ENCODE peak calls at places on chromosomes 4 and X, in eight cellular contexts. X, C, R, L, D, G, S and Y are unnamed samples.

GRCh38 chr4:5126857-5127256 is 75.6 kb downstream of the STK32B start:
- DNase-seq in X (no peak), C (no peak), R (no peak), L (no peak), D (no peak), G (no peak), S (no peak), Y (no peak)

GRCh38 chr4:12186526-12186925 is 757.8 kb upstream of the HS3ST1 start:
- DNase-seq in X (no peak), C (no peak), R (no peak), L (no peak), D (no peak), G (no peak), S (no peak), Y (no peak)

GRCh38 chr4:149409186-149410056 is 406.2 kb downstream of the IQCM start:
- DNase-seq in X (no peak), C (peak), R (peak), L (no peak), D (no peak), G (peak), S (peak), Y (peak)

GRCh38 chrX:106802388-106803275 is at the start of gene TBC1D8B:
- DNase-seq in X (no peak), C (peak), R (peak), L (no peak), D (peak), G (peak), S (peak), Y (peak)

GRCh38 chr4:83195280-83195679 is 80.8 kb upstream of the PLAC8 start:
- DNase-seq in X (no peak), C (no peak), R (no peak), L (no peak), D (no peak), G (no peak), S (no peak), Y (no peak)

GRCh38 chrX:139739138-139739537 is 31.2 kb upstream of the MCF2 start:
- DNase-seq in X (no peak), C (no peak), R (peak), L (peak), D (no peak), G (no peak), S (no peak), Y (peak)

GRCh38 chr4:2136736-2137135 is 77.6 kb downstream of the NAT8L start:
- DNase-seq in X (no peak), C (no peak), R (no peak), L (no peak), D (no peak), G (no peak), S (no peak), Y (no peak)

GRCh38 chr4:102610476-102610875 is 109.3 kb downstream of the NFKB1 start:
- DNase-seq in X (no peak), C (no peak), R (no peak), L (no peak), D (no peak), G (no peak), S (no peak), Y (no peak)

GRCh38 chr4:79211490-79211889 is 114.4 kb downstream of the NAA11 start:
- DNase-seq in X (no peak), C (no peak), R (no peak), L (no peak), D (no peak), G (no peak), S (no peak), Y (no peak)

GRCh38 chr4:24400537-24400936 is 183.8 kb downstream of the DHX15 start:
- DNase-seq in X (no peak), C (no peak), R (no peak), L (no peak), D (no peak), G (no peak), S (no peak), Y (no peak)

GRCh38 chr4:163194593-163194992 is 27.9 kb upstream of the NAF1 start:
- DNase-seq in X (no peak), C (no peak), R (no peak), L (no peak), D (no peak), G (no peak), S (no peak), Y (no peak)

GRCh38 chr4:1639299-1639868 is 44.7 kb downstream of the FAM53A start:
- DNase-seq in X (no peak), C (no peak), R (no peak), L (no peak), D (no peak), G (no peak), S (no peak), Y (no peak)

GRCh38 chr4:140095694-140096482 is 58.1 kb downstream of the MAML3 start:
- DNase-seq in X (peak), C (no peak), R (peak), L (peak), D (peak), G (no peak), S (no peak), Y (peak)

GRCh38 chr4:180160195-180160985 is 2082.8 kb upstream of the TENM3 start:
- DNase-seq in X (no peak), C (no peak), R (no peak), L (no peak), D (no peak), G (no peak), S (no peak), Y (no peak)

GRCh38 chr4:2412885-2413716 is 5.3 kb downstream of the ZFYVE28 start:
- DNase-seq in X (peak), C (peak), R (peak), L (peak), D (no peak), G (peak), S (peak), Y (peak)

GRCh38 chr4:101114936-101115372 is 232.4 kb downstream of the PPP3CA start:
- DNase-seq in X (no peak), C (peak), R (peak), L (no peak), D (no peak), G (no peak), S (peak), Y (peak)

GRCh38 chr4:858831-859451 is 33.0 kb upstream of the CPLX1 start:
- DNase-seq in X (no peak), C (no peak), R (no peak), L (no peak), D (no peak), G (no peak), S (no peak), Y (no peak)

GRCh38 chrX:130975947-130976346 is 72.9 kb upstream of the ENOX2 start:
- DNase-seq in X (peak), C (peak), R (peak), L (no peak), D (no peak), G (no peak), S (peak), Y (peak)

GRCh38 chrX:11757397-11757728 is 674 bp upstream of the MSL3 start:
- DNase-seq in X (no peak), C (peak), R (no peak), L (no peak), D (no peak), G (no peak), S (no peak), Y (no peak)

GRCh38 chr4:24991015-24991414 is 39.7 kb downstream of the LGI2 start:
- DNase-seq in X (no peak), C (no peak), R (no peak), L (no peak), D (no peak), G (no peak), S (no peak), Y (no peak)

GRCh38 chr4:137651128-137651527 is 118.8 kb upstream of the PCDH18 start:
- DNase-seq in X (no peak), C (no peak), R (no peak), L (no peak), D (no peak), G (no peak), S (no peak), Y (peak)

GRCh38 chrX:118727686-118728339 is 407 bp downstream of the IL13RA1 start:
- DNase-seq in X (no peak), C (no peak), R (no peak), L (no peak), D (peak), G (no peak), S (no peak), Y (peak)

GRCh38 chr4:183329954-183330742 is 7.9 kb upstream of the CLDN24 start:
- DNase-seq in X (no peak), C (no peak), R (no peak), L (no peak), D (no peak), G (no peak), S (no peak), Y (no peak)

GRCh38 chrX:21725498-21725897 is 32.4 kb downstream of the SMPX start:
- DNase-seq in X (no peak), C (peak), R (peak), L (no peak), D (no peak), G (no peak), S (no peak), Y (no peak)

GRCh38 chr4:41361831-41362646 is 105.3 kb downstream of the UCHL1 start:
- DNase-seq in X (no peak), C (peak), R (no peak), L (no peak), D (no peak), G (no peak), S (peak), Y (no peak)

GRCh38 chr4:175034986-175035705 is 117.0 kb downstream of the ADAM29 start:
- DNase-seq in X (no peak), C (no peak), R (no peak), L (no peak), D (no peak), G (no peak), S (no peak), Y (no peak)

GRCh38 chrX:22538581-22538980 is 265.9 kb downstream of the CBLL2 start:
- DNase-seq in X (no peak), C (no peak), R (no peak), L (no peak), D (no peak), G (no peak), S (no peak), Y (no peak)

GRCh38 chrX:103791826-103792458 is 15.3 kb downstream of the PLP1 start:
- DNase-seq in X (no peak), C (no peak), R (no peak), L (no peak), D (no peak), G (no peak), S (no peak), Y (no peak)

GRCh38 chr4:113586072-113586471 is 175.5 kb downstream of the CAMK2D start:
- DNase-seq in X (no peak), C (no peak), R (no peak), L (no peak), D (peak), G (no peak), S (no peak), Y (no peak)

GRCh38 chr4:85166318-85166717 is 199.8 kb upstream of the WDFY3 start:
- DNase-seq in X (no peak), C (no peak), R (no peak), L (no peak), D (no peak), G (no peak), S (no peak), Y (no peak)

GRCh38 chrX:37509349-37509748 is 62.1 kb upstream of the LANCL3 start:
- DNase-seq in X (no peak), C (peak), R (peak), L (no peak), D (no peak), G (no peak), S (no peak), Y (no peak)

GRCh38 chrX:97026406-97026805 is 142.7 kb downstream of the RPA4 start:
- DNase-seq in X (no peak), C (no peak), R (peak), L (no peak), D (no peak), G (no peak), S (no peak), Y (no peak)

GRCh38 chr4:93029774-93030173 is 726.0 kb downstream of the GRID2 start:
- DNase-seq in X (no peak), C (no peak), R (no peak), L (no peak), D (no peak), G (no peak), S (no peak), Y (no peak)

GRCh38 chrX:129777218-129777768 is 2.5 kb upstream of the SASH3 start:
- DNase-seq in X (peak), C (no peak), R (no peak), L (peak), D (peak), G (no peak), S (no peak), Y (peak)

GRCh38 chrX:72121381-72121780 is 10.3 kb downstream of the RTL5 start:
- DNase-seq in X (no peak), C (no peak), R (no peak), L (no peak), D (no peak), G (peak), S (no peak), Y (peak)